ENCODE peak calls at places on chromosomes 5 and 9, in four cellular contexts. F is CD8-positive, alpha-beta memory T cell; T is CD8-positive, alpha-beta T cell; H is GM23338. R is an unnamed sample. For H3K4me1, the result is how much of the 10 kb centered on the place peaks cover.

GRCh38 chr5:72301557-72301956 is 18.5 kb downstream of the MRPS27 start:
- DNase-seq in T (no peak), H (peak), F (no peak), R (no peak)

GRCh38 chr9:36332006-36332405 is 68.1 kb downstream of the RNF38 start:
- DNase-seq in F (no peak), H (no peak), T (no peak), R (no peak)

GRCh38 chr5:55278778-55279177 is 28.7 kb downstream of the DHX29 start:
- DNase-seq in T (no peak), H (no peak), F (no peak), R (no peak)

GRCh38 chr9:85522459-85523092 is 219.2 kb downstream of the AGTPBP1 start:
- DNase-seq in H (peak), T (no peak), F (no peak), R (no peak)

GRCh38 chr9:21412109-21412508 is 3.2 kb downstream of the IFNA8 start:
- DNase-seq in H (no peak), F (no peak), T (no peak), R (no peak)

GRCh38 chr5:124748687-124749594 is 2.5 kb upstream of the ZNF608 start:
- DNase-seq in H (peak), F (no peak), T (no peak), R (no peak)

GRCh38 chr5:11504794-11505193 is 399.5 kb downstream of the CTNND2 start:
- DNase-seq in H (no peak), F (no peak), T (no peak), R (no peak)

GRCh38 chr5:36346891-36347290 is 45.2 kb upstream of the RANBP3L start:
- DNase-seq in T (no peak), H (no peak), F (no peak), R (no peak)

GRCh38 chr9:99824378-99825157 is 2.9 kb downstream of the NR4A3 start:
- DNase-seq in F (peak), H (peak), T (peak), R (peak)

GRCh38 chr9:68978054-68978453 is 35.9 kb downstream of the PRKACG start:
- DNase-seq in H (no peak), T (no peak), F (no peak), R (no peak)

GRCh38 chr9:68974431-68974830 is 39.5 kb downstream of the PRKACG start:
- DNase-seq in H (no peak), F (no peak), T (no peak), R (no peak)

GRCh38 chr9:68973619-68974018 is 40.3 kb downstream of the PRKACG start:
- DNase-seq in F (no peak), H (no peak), T (no peak), R (no peak)

GRCh38 chr9:68975644-68976043 is 38.3 kb downstream of the PRKACG start:
- DNase-seq in T (no peak), H (no peak), F (no peak), R (no peak)

DNA sequence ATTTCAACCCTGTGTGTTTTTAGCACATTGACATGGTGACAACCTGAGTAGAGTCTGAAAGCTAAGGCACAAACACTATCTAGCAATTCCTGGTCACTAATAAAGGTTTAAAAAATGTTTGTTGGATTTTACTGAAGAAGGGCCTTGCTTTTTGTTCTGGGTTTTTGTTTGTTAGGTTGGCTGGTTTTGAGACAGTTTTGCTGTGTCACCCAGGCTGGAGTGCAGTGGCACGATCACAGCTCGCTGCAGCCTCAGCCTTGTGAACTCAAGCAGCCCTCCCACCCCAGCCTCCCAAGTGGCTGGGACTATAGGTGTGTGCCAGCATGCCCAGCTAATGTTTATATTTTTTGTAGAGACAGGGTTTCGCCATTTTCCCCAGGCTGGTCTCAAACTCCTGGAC is 39.0 kb downstream of the PRKACG start:
- DNase-seq in F (no peak), T (no peak), H (no peak), R (no peak)
- H3K27ac ChIP-seq in F (no peak), T (no peak), H (no peak), R (no peak)

GRCh38 chr5:65478336-65478735 is 3.4 kb downstream of the ADAMTS6 start:
- DNase-seq in H (no peak), T (no peak), F (no peak), R (no peak)
- H3K4me3 ChIP-seq in H (no peak), T (no peak), F (no peak), R (no peak)

GRCh38 chr9:94922098-94922607 is 195.7 kb downstream of the AOPEP start:
- DNase-seq in F (no peak), T (no peak), H (no peak), R (no peak)
- H3K4me1 ChIP-seq in F (under half), T (under half), H (under half), R (under half)

GRCh38 chr9:749712-750111 is 91.8 kb upstream of the DMRT1 start:
- DNase-seq in F (no peak), T (no peak), H (no peak), R (no peak)
- H3K27ac ChIP-seq in F (no peak), T (no peak), H (no peak), R (no peak)

DNA sequence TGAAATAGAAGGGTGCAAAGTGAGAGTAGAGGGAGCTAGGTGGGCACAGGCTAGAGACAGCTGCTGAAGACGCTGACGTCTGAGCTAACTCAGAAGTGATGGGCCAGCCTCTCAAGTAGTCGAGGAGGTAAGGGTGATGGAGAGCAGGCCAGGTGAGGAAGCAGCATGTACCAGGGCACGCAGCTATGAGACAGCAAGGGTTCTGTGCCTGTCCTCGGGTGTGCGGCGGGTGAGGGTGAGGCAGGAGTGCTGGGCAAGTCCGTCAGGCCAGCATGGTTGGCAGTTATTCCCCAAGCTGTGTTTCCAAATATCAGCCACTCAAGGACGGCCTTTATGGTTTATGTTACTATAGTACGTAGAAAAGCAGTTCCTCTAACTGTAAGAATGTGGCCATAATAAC is 6.2 kb downstream of the RMND5B start:
- DNase-seq in F (no peak), T (no peak), H (no peak), R (no peak)
- H3K4me3 ChIP-seq in F (no peak), T (no peak), H (no peak), R (no peak)

GRCh38 chr9:112853882-112854585 is 36.6 kb downstream of the SLC46A2 start:
- DNase-seq in F (no peak), H (no peak), T (no peak), R (no peak)
- H3K4me1 ChIP-seq in F (under half), H (under half), T (under half), R (under half)

GRCh38 chr9:123471843-123472570 is 116.0 kb downstream of the CRB2 start:
- DNase-seq in T (no peak), F (no peak), H (no peak), R (no peak)

GRCh38 chr9:123470121-123470851 is 114.3 kb downstream of the CRB2 start:
- DNase-seq in F (no peak), H (no peak), T (no peak), R (no peak)

GRCh38 chr9:123475407-123475806 is 119.4 kb downstream of the CRB2 start:
- DNase-seq in F (no peak), T (no peak), H (no peak), R (no peak)

GRCh38 chr9:123470991-123471770 is 115.2 kb downstream of the CRB2 start:
- DNase-seq in T (no peak), F (no peak), H (no peak), R (no peak)

DNA sequence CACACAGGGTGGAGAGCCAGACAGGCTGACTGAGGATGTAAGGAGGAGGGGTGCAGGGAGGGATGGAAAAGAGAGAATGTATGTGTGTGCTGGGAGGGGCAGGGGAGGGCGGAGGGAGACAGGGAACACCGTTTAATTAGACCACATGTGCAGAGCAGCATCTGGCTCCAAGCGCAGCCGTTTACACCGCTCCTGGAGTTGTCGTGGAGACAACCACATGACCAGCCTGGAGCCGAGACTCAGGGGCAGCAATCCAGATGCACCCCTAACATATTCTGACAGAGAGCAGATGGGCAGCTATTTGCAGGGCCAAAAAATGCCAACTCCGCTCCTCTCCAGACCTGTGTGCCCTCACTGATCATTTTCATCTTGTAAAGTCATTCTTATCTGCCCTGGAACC is 117.2 kb downstream of the CRB2 start:
- DNase-seq in T (no peak), F (no peak), H (no peak), R (no peak)
- H3K27ac ChIP-seq in T (no peak), F (no peak), H (no peak), R (no peak)

DNA sequence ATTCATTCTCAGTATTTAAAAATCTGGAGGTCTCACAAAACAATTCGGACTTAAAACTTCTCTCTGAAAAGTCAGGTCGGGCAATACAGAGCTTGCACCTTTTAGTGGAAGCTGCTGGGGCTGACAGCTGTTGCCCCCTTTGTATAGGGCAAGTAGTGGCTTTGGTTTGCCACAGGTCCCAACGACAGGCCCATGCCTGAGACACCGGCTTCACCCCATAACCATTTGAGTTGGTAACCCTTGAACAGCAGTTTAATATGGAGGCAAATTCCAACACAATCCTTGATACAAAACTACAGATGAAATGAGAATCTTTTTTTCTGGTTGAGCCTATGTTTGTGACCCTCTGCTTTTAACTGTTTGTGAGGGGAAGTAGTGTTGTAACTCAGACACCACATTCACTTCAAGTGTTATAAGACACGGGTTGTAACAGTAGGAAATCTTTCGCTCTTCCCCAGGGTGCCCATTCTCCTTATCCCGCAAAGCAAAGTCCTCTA is 763 bp upstream of the GLRX start:
- DNase-seq in F (no peak), H (no peak), T (no peak), R (no peak)
- H3K4me3 ChIP-seq in F (peak), H (peak), T (peak), R (peak)

GRCh38 chr5:141781910-141782309 is 96.3 kb downstream of the PCDH1 start:
- DNase-seq in T (no peak), H (no peak), F (no peak), R (no peak)
- H3K4me1 ChIP-seq in T (under half), H (under half), F (under half), R (under half)